ENCODE peak calls at places on chromosome 17, in seven cellular contexts. One of them, this sample, is unnamed.

GRCh38 chr17:39904990-39905288 is 13.5 kb downstream of the GSDMB start:
- DNase-seq in AG04450: no peak
- DNase-seq in left colon: no peak
- DNase-seq in left lung: no peak
- DNase-seq in cardiac fibroblast: no peak
- DNase-seq in activated naive CD8-positive, alpha-beta T cell treated with anti-CD3 and anti-CD28 coated beads, Interleukin-2, amount 50 U/mL, for 24 hours: no peak
- DNase-seq in effector CD4-positive, alpha-beta T cell: no peak
- DNase-seq in this sample: no peak

GRCh38 chr17:42459256-42459982 is 741 bp downstream of the ATP6V0A1 start:
- DNase-seq in AG04450: no peak
- DNase-seq in left colon: peak
- DNase-seq in left lung: peak
- DNase-seq in cardiac fibroblast: peak
- DNase-seq in activated naive CD8-positive, alpha-beta T cell treated with anti-CD3 and anti-CD28 coated beads, Interleukin-2, amount 50 U/mL, for 24 hours: peak
- DNase-seq in effector CD4-positive, alpha-beta T cell: no peak
- DNase-seq in this sample: peak

GRCh38 chr17:66514227-66514806 is 211.9 kb downstream of the PRKCA start:
- DNase-seq in AG04450: no peak
- DNase-seq in left colon: no peak
- DNase-seq in left lung: no peak
- DNase-seq in cardiac fibroblast: peak
- DNase-seq in activated naive CD8-positive, alpha-beta T cell treated with anti-CD3 and anti-CD28 coated beads, Interleukin-2, amount 50 U/mL, for 24 hours: no peak
- DNase-seq in effector CD4-positive, alpha-beta T cell: no peak
- DNase-seq in this sample: no peak

GRCh38 chr17:10149573-10150399 is 48.6 kb downstream of the GAS7 start:
- DNase-seq in AG04450: no peak
- DNase-seq in left colon: no peak
- DNase-seq in left lung: no peak
- DNase-seq in cardiac fibroblast: peak
- DNase-seq in activated naive CD8-positive, alpha-beta T cell treated with anti-CD3 and anti-CD28 coated beads, Interleukin-2, amount 50 U/mL, for 24 hours: peak
- DNase-seq in effector CD4-positive, alpha-beta T cell: no peak
- DNase-seq in this sample: no peak

GRCh38 chr17:74235040-74235581 is 21.7 kb downstream of the TTYH2 start:
- DNase-seq in AG04450: no peak
- DNase-seq in left colon: no peak
- DNase-seq in left lung: no peak
- DNase-seq in cardiac fibroblast: no peak
- DNase-seq in activated naive CD8-positive, alpha-beta T cell treated with anti-CD3 and anti-CD28 coated beads, Interleukin-2, amount 50 U/mL, for 24 hours: no peak
- DNase-seq in effector CD4-positive, alpha-beta T cell: no peak
- DNase-seq in this sample: no peak

GRCh38 chr17:79617740-79618382 is 7.0 kb upstream of the RBFOX3 start:
- DNase-seq in AG04450: no peak
- DNase-seq in left colon: no peak
- DNase-seq in left lung: peak
- DNase-seq in cardiac fibroblast: no peak
- DNase-seq in activated naive CD8-positive, alpha-beta T cell treated with anti-CD3 and anti-CD28 coated beads, Interleukin-2, amount 50 U/mL, for 24 hours: no peak
- DNase-seq in effector CD4-positive, alpha-beta T cell: no peak
- DNase-seq in this sample: no peak

GRCh38 chr17:74457146-74457819 is 9.2 kb upstream of the CD300A start:
- DNase-seq in AG04450: peak
- DNase-seq in left colon: peak
- DNase-seq in left lung: peak
- DNase-seq in cardiac fibroblast: peak
- DNase-seq in activated naive CD8-positive, alpha-beta T cell treated with anti-CD3 and anti-CD28 coated beads, Interleukin-2, amount 50 U/mL, for 24 hours: peak
- DNase-seq in effector CD4-positive, alpha-beta T cell: peak
- DNase-seq in this sample: peak

GRCh38 chr17:27199948-27200347 is 94.0 kb upstream of the WSB1 start:
- DNase-seq in AG04450: no peak
- DNase-seq in left colon: no peak
- DNase-seq in left lung: no peak
- DNase-seq in cardiac fibroblast: peak
- DNase-seq in activated naive CD8-positive, alpha-beta T cell treated with anti-CD3 and anti-CD28 coated beads, Interleukin-2, amount 50 U/mL, for 24 hours: no peak
- DNase-seq in effector CD4-positive, alpha-beta T cell: no peak
- DNase-seq in this sample: no peak

GRCh38 chr17:18377437-18378204 is at the start of gene EVPLL:
- DNase-seq in AG04450: no peak
- DNase-seq in left colon: peak
- DNase-seq in left lung: peak
- DNase-seq in cardiac fibroblast: no peak
- DNase-seq in activated naive CD8-positive, alpha-beta T cell treated with anti-CD3 and anti-CD28 coated beads, Interleukin-2, amount 50 U/mL, for 24 hours: no peak
- DNase-seq in effector CD4-positive, alpha-beta T cell: no peak
- DNase-seq in this sample: peak

GRCh38 chr17:17837380-17837821 is 615 bp upstream of the SREBF1 start:
- DNase-seq in AG04450: no peak
- DNase-seq in left colon: peak
- DNase-seq in left lung: no peak
- DNase-seq in cardiac fibroblast: peak
- DNase-seq in activated naive CD8-positive, alpha-beta T cell treated with anti-CD3 and anti-CD28 coated beads, Interleukin-2, amount 50 U/mL, for 24 hours: no peak
- DNase-seq in effector CD4-positive, alpha-beta T cell: no peak
- DNase-seq in this sample: peak

GRCh38 chr17:46847204-46848191 is 3.9 kb upstream of the WNT9B start:
- DNase-seq in AG04450: no peak
- DNase-seq in left colon: peak
- DNase-seq in left lung: no peak
- DNase-seq in cardiac fibroblast: no peak
- DNase-seq in activated naive CD8-positive, alpha-beta T cell treated with anti-CD3 and anti-CD28 coated beads, Interleukin-2, amount 50 U/mL, for 24 hours: no peak
- DNase-seq in effector CD4-positive, alpha-beta T cell: no peak
- DNase-seq in this sample: peak

GRCh38 chr17:79420318-79421243 is 190.3 kb downstream of the RBFOX3 start:
- DNase-seq in AG04450: no peak
- DNase-seq in left colon: no peak
- DNase-seq in left lung: no peak
- DNase-seq in cardiac fibroblast: peak
- DNase-seq in activated naive CD8-positive, alpha-beta T cell treated with anti-CD3 and anti-CD28 coated beads, Interleukin-2, amount 50 U/mL, for 24 hours: peak
- DNase-seq in effector CD4-positive, alpha-beta T cell: no peak
- DNase-seq in this sample: no peak

GRCh38 chr17:40901981-40902862 is 17.2 kb upstream of the KRT20 start:
- DNase-seq in AG04450: no peak
- DNase-seq in left colon: peak
- DNase-seq in left lung: no peak
- DNase-seq in cardiac fibroblast: no peak
- DNase-seq in activated naive CD8-positive, alpha-beta T cell treated with anti-CD3 and anti-CD28 coated beads, Interleukin-2, amount 50 U/mL, for 24 hours: no peak
- DNase-seq in effector CD4-positive, alpha-beta T cell: no peak
- DNase-seq in this sample: peak

GRCh38 chr17:1907818-1908698 is 78.3 kb downstream of the RPA1 start:
- DNase-seq in AG04450: no peak
- DNase-seq in left colon: peak
- DNase-seq in left lung: peak
- DNase-seq in cardiac fibroblast: peak
- DNase-seq in activated naive CD8-positive, alpha-beta T cell treated with anti-CD3 and anti-CD28 coated beads, Interleukin-2, amount 50 U/mL, for 24 hours: peak
- DNase-seq in effector CD4-positive, alpha-beta T cell: no peak
- DNase-seq in this sample: no peak

GRCh38 chr17:76166906-76167305 is 25.9 kb upstream of the FOXJ1 start:
- DNase-seq in AG04450: no peak
- DNase-seq in left colon: no peak
- DNase-seq in left lung: no peak
- DNase-seq in cardiac fibroblast: no peak
- DNase-seq in activated naive CD8-positive, alpha-beta T cell treated with anti-CD3 and anti-CD28 coated beads, Interleukin-2, amount 50 U/mL, for 24 hours: no peak
- DNase-seq in effector CD4-positive, alpha-beta T cell: no peak
- DNase-seq in this sample: no peak